ENCODE peak calls at places on chromosomes 13 and 19, in eight cellular contexts. X, S, R, W, M, A, H and L are unnamed samples.

GRCh38 chr13:73074101-73074500 is 15.3 kb downstream of the KLF5 start:
- DNase-seq in X (peak; percentile 16), S (no peak), R (no peak), W (no peak), M (no peak), A (no peak), H (no peak), L (no peak)

GRCh38 chr19:39127812-39128510 is 2.4 kb downstream of the PAK4 start:
- DNase-seq in X (no peak), S (peak; percentile 78), R (no peak), W (peak; percentile 93), M (no peak), A (peak; percentile 35), H (no peak), L (no peak)

GRCh38 chr13:27171830-27172494 is 351 bp upstream of the USP12 start:
- DNase-seq in X (peak; percentile 90), S (peak; percentile 87), R (peak; percentile 95), W (peak; percentile 95), M (peak; percentile 74), A (peak; percentile 95), H (peak; percentile 91), L (peak; percentile 96)

GRCh38 chr19:18832331-18833140 is 777 bp downstream of the UPF1 start:
- DNase-seq in X (no peak), S (no peak), R (peak; percentile 38), W (peak; percentile 35), M (no peak), A (peak; percentile 41), H (peak; percentile 47), L (peak; percentile 88)

GRCh38 chr13:48448963-48449614 is 36.2 kb upstream of the LPAR6 start:
- DNase-seq in X (peak; percentile 80), S (no peak), R (no peak), W (no peak), M (no peak), A (no peak), H (no peak), L (no peak)

GRCh38 chr13:51291341-51291740 is 48.1 kb upstream of the SERPINE3 start:
- DNase-seq in X (peak; percentile 30), S (no peak), R (no peak), W (no peak), M (no peak), A (no peak), H (no peak), L (no peak)

GRCh38 chr13:101751488-101751887 is 299.0 kb downstream of the ITGBL1 start:
- DNase-seq in X (peak; percentile 77), S (no peak), R (no peak), W (no peak), M (peak; percentile 26), A (no peak), H (no peak), L (peak; percentile 72)

GRCh38 chr13:29301027-29301426 is 294.5 kb downstream of the SLC7A1 start:
- DNase-seq in X (no peak), S (no peak), R (no peak), W (no peak), M (no peak), A (no peak), H (no peak), L (no peak)

GRCh38 chr13:24506698-24507335 is 5.8 kb downstream of the PARP4 start:
- DNase-seq in X (no peak), S (no peak), R (no peak), W (no peak), M (no peak), A (no peak), H (no peak), L (no peak)

GRCh38 chr19:30842926-30843325 is 470.7 kb downstream of the ZNF536 start:
- DNase-seq in X (no peak), S (no peak), R (no peak), W (no peak), M (no peak), A (no peak), H (no peak), L (no peak)

GRCh38 chr13:73849292-73849691 is 284.9 kb downstream of the KLF12 start:
- DNase-seq in X (peak; percentile 52), S (no peak), R (no peak), W (no peak), M (no peak), A (no peak), H (no peak), L (no peak)

GRCh38 chr19:11699931-11700794 is 38.6 kb downstream of the ZNF823 start:
- DNase-seq in X (peak; percentile 42), S (no peak), R (no peak), W (no peak), M (no peak), A (no peak), H (no peak), L (peak; percentile 63)

GRCh38 chr13:35283856-35284255 is 192.6 kb downstream of the MAB21L1 start:
- DNase-seq in X (no peak), S (no peak), R (no peak), W (no peak), M (no peak), A (no peak), H (no peak), L (no peak)

GRCh38 chr19:4061178-4061682 is 5.5 kb downstream of the ZBTB7A start:
- DNase-seq in X (no peak), S (peak; percentile 88), R (peak; percentile 84), W (peak; percentile 90), M (peak; percentile 77), A (peak; percentile 94), H (peak; percentile 89), L (no peak)

GRCh38 chr13:104310861-104311260 is 1244.6 kb upstream of the SLC10A2 start:
- DNase-seq in X (no peak), S (no peak), R (no peak), W (no peak), M (no peak), A (no peak), H (no peak), L (no peak)

GRCh38 chr13:46698015-46698414 is 98.9 kb downstream of the ESD start:
- DNase-seq in X (no peak), S (no peak), R (peak; percentile 63), W (peak; percentile 46), M (no peak), A (no peak), H (peak; percentile 48), L (no peak)

GRCh38 chr19:6141217-6141616 is 5.8 kb downstream of the ACSBG2 start:
- DNase-seq in X (no peak), S (no peak), R (no peak), W (no peak), M (no peak), A (no peak), H (no peak), L (no peak)
- TF ChIP-seq POLR2A in X (no peak), S (no peak), R (no peak), W (no peak), M (no peak), A (no peak), H (no peak), L (no peak)

DNA sequence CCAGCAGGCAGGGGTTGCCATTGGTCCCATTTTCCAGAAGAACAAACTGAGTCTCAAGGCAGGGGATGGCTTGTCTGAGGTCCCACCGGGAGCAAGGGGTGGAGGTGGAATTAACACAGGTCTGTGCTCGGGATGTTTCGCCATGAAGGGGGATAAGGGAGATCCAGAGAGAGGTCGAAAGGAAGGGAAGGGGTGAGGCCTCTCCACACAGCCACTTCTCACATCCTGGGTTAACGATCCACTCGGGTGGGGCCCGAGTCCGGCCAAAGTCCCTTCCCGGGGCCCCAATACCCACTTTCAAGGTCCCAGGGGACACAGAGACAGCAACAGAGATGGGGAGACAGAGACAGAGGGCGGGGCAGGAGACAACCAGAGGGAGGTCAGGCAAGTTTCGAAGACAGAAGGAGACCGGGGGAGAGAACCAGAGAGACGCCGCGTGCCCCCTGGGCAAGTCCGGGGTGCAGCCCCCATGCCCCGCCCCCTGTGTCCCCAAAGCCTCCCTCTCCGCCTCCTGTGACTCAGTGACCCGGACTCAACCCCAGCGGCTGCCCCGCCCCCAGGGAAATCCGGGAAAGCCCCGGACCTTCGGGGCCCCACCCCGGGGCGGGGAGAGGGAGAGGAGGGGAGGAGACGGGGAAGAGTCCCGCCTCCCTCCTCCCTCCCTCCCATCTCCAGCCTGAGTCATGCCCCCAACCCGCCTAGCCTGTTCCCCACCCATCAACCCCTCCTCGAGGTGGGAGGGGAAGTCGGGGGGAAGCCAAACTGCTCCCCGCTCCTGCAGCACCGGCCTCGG is 1.4 kb upstream of the BCL3 start:
- DNase-seq in X (peak; percentile 96), S (peak; percentile 95), R (peak; percentile 98), W (peak; percentile 95), M (peak; percentile 92), A (peak; percentile 97), H (peak; percentile 97), L (peak; percentile 87)
- TF ChIP-seq POLR2A in X (no peak), S (peak; percentile 15), R (no peak), W (peak; percentile 64), M (no peak), A (no peak), H (peak; percentile 80), L (no peak)

DNA sequence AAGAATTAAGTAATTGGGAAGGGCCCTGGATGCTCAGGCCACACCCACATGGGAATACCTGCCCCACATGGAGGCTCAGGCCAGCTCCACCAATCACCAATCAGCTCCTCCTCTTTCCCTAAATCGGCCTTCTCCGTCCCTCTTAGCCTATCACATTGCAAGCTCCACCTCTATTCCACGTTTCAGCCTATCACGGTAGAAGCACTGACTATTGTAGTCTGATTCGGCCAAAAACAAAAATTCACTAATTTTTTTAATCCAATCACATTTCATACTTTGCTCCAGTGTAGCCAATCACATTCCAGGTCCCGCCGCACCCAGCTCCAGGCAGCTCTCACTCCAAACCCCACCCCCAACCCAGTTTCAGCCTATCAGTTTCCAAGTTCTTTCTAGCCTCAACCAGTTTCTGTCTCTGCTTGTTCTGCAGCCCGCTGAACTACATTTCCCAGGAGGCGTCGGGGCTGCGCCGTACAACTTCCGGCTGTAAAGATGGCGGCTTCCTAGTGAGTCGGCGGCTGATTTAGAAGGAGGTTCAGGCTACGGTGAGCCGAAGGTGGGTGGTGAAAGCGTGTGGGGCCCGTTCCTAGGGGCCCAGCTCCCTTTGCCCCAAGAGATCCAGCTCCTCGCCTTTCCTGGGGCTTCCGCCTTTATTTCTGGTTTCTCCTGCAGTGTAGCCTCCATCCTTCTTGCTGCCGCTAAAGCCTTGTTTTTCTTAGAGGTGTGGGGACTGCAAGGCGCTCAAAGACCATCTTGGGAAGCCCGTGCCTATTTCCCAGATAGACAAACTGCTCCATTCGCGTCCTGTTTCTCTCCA is at the start of gene BABAM1:
- DNase-seq in X (peak; percentile 100), S (peak; percentile 89), R (peak; percentile 98), W (peak; percentile 96), M (peak; percentile 97), A (peak; percentile 98), H (peak; percentile 97), L (peak; percentile 98)
- TF ChIP-seq POLR2A in X (peak; percentile 51), S (peak; percentile 22), R (no peak), W (peak; percentile 41), M (peak; percentile 59), A (no peak), H (peak; percentile 17), L (peak; percentile 87)

DNA sequence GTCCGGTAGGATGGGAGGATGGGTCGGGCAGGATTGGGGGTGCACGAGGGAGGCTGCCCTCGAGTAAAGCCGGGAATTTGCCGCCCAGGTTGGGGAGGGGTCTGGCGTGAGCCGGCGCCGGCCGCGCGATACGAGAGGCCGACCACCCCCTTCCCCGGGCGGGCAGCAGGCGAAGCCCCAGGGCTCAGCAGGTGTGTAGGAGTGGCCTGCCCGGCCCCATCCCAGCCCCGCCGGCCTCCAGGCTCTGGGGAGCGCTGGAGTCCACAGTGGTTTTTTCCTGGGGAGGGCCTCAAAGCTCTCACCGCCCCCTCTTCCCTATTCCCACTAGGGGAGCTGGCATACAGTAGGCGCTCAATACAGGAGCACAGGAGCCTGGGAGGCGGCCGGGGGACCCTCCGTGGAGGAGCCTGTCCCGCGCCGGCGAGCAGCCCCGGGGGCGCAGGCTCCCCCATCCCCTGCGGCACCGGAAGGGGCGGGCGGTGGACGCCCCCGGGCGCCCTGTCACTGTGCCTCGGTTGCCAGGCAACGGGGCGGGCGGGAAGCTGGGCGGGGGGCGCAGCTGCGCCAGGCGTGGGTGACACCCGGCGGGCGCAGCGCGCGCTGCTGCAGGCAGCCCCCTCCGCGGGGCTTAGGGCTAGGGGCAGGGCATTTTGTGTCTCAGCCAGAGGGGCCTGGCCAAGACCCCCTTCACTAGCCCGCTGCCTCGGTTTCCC is 3.5 kb upstream of the REXO1 start:
- DNase-seq in X (no peak), S (no peak), R (no peak), W (no peak), M (no peak), A (no peak), H (no peak), L (peak; percentile 72)
- TF ChIP-seq POLR2A in X (no peak), S (no peak), R (no peak), W (no peak), M (no peak), A (no peak), H (no peak), L (no peak)